ENCODE peak calls at places on chromosomes 5 and 9, in ten cellular contexts. W, L, P, D, N, S, G, J, A and T are unnamed samples.

GRCh38 chr9:36401179-36401740 is 1.2 kb upstream of the RNF38 start:
- DNase-seq in G (no peak), J (no peak), P (peak; percentile 4), L (peak; percentile 97), D (peak; percentile 84), N (no peak), W (no peak), S (peak; percentile 83), A (no peak), T (peak; percentile 81)

GRCh38 chr5:1538276-1538675 is 14.5 kb upstream of the LPCAT1 start:
- DNase-seq in N (no peak), S (no peak), A (no peak), L (no peak), J (no peak), G (no peak), W (peak; percentile 3), D (no peak), P (no peak), T (no peak)

GRCh38 chr9:20295555-20295954 is 326.7 kb downstream of the MLLT3 start:
- DNase-seq in A (no peak), L (no peak), N (no peak), P (no peak), D (no peak), S (no peak), J (no peak), G (no peak), W (no peak), T (no peak)

GRCh38 chr9:89498845-89499480 is 1.1 kb upstream of the SEMA4D start:
- DNase-seq in A (no peak), J (no peak), S (no peak), G (no peak), W (no peak), L (no peak), N (peak; percentile 38), P (peak; percentile 37), D (no peak), T (no peak)

GRCh38 chr5:139190125-139190524 is 8.0 kb downstream of the SIL1 start:
- DNase-seq in A (no peak), W (no peak), P (no peak), G (no peak), J (no peak), L (peak; percentile 53), D (no peak), N (no peak), S (no peak), T (no peak)

GRCh38 chr9:113807173-113808061 is 68.7 kb upstream of the ZNF618 start:
- DNase-seq in L (peak; percentile 88), S (no peak), G (no peak), J (peak; percentile 56), A (no peak), D (peak; percentile 77), W (no peak), P (no peak), N (peak; percentile 16), T (peak; percentile 50)

GRCh38 chr5:31133488-31133887 is 60.0 kb upstream of the CDH6 start:
- DNase-seq in P (no peak), N (no peak), G (no peak), S (no peak), A (no peak), L (peak; percentile 36), D (no peak), W (no peak), J (peak; percentile 5), T (no peak)

GRCh38 chr5:142841511-142842255 is 71.5 kb downstream of the ARHGAP26 start:
- DNase-seq in G (no peak), A (no peak), D (peak; percentile 72), J (no peak), N (no peak), L (peak; percentile 55), S (no peak), W (no peak), P (no peak), T (no peak)

GRCh38 chr5:16467363-16468219 is 2.0 kb upstream of the ZNF622 start:
- DNase-seq in W (no peak), N (no peak), J (no peak), D (no peak), G (no peak), S (no peak), L (peak; percentile 46), A (no peak), P (no peak), T (no peak)

GRCh38 chr9:72038408-72038807 is 22.0 kb downstream of the C9orf57 start:
- DNase-seq in J (no peak), P (no peak), W (no peak), A (no peak), N (no peak), L (no peak), G (no peak), D (no peak), S (no peak), T (no peak)

GRCh38 chr9:132192728-132193127 is 30.9 kb downstream of the NTNG2 start:
- DNase-seq in N (no peak), A (no peak), W (no peak), L (no peak), J (no peak), S (peak; percentile 31), D (no peak), P (no peak), G (peak; percentile 41), T (no peak)

GRCh38 chr5:174337276-174338203 is 292.0 kb downstream of the NSG2 start:
- DNase-seq in N (no peak), J (no peak), L (no peak), G (no peak), A (no peak), S (no peak), P (no peak), D (no peak), W (no peak), T (no peak)

GRCh38 chr5:81896764-81897163 is 75.1 kb upstream of the ATG10 start:
- DNase-seq in L (no peak), S (no peak), N (no peak), G (no peak), J (no peak), A (no peak), W (no peak), D (no peak), P (no peak), T (no peak)

GRCh38 chr5:33023649-33024048 is 312.5 kb downstream of the NPR3 start:
- DNase-seq in P (no peak), J (no peak), D (no peak), N (no peak), L (no peak), W (no peak), A (no peak), G (no peak), S (no peak), T (no peak)

GRCh38 chr5:64292611-64293215 is 127.1 kb downstream of the RNF180 start:
- DNase-seq in W (no peak), A (no peak), L (peak; percentile 2), J (no peak), N (no peak), G (no peak), P (no peak), D (no peak), S (no peak), T (no peak)

GRCh38 chr5:135067587-135067986 is 33.6 kb upstream of the PITX1 start:
- DNase-seq in W (no peak), L (no peak), J (no peak), P (no peak), A (no peak), N (no peak), D (no peak), G (no peak), S (no peak), T (no peak)

GRCh38 chr5:113354056-113354455 is 80.7 kb downstream of the TSSK1B start:
- DNase-seq in J (no peak), N (no peak), S (no peak), D (no peak), G (no peak), A (no peak), L (no peak), P (no peak), W (no peak), T (no peak)

GRCh38 chr5:163024936-163025335 is 412.5 kb upstream of the CCNG1 start:
- DNase-seq in J (no peak), S (no peak), A (no peak), L (no peak), N (no peak), W (no peak), G (no peak), D (no peak), P (no peak), T (no peak)

GRCh38 chr5:180069589-180070247 is 1.8 kb downstream of the RNF130 start:
- DNase-seq in J (no peak), N (no peak), W (peak; percentile 28), S (peak; percentile 54), G (peak; percentile 54), L (no peak), A (no peak), D (no peak), P (no peak), T (no peak)

GRCh38 chr5:109614316-109614715 is 75.4 kb upstream of the MAN2A1 start:
- DNase-seq in P (no peak), A (no peak), G (no peak), D (no peak), L (no peak), W (no peak), N (no peak), J (no peak), S (no peak), T (no peak)

GRCh38 chr9:107425110-107426025 is 64.2 kb downstream of the KLF4 start:
- DNase-seq in P (peak; percentile 20), A (peak; percentile 17), W (peak; percentile 83), D (peak; percentile 85), G (peak; percentile 58), J (peak; percentile 60), L (peak; percentile 86), S (peak; percentile 31), N (peak; percentile 30), T (peak; percentile 25)

GRCh38 chr9:111598730-111599091 is 736 bp downstream of the PTGR1 start:
- DNase-seq in S (no peak), P (no peak), D (no peak), L (peak; percentile 46), G (no peak), A (no peak), J (no peak), W (peak; percentile 21), N (no peak), T (no peak)

GRCh38 chr5:53089481-53089976 is 20.0 kb downstream of the MOCS2 start:
- DNase-seq in S (no peak), P (no peak), D (no peak), L (no peak), G (no peak), J (no peak), N (no peak), W (no peak), A (no peak), T (no peak)

GRCh38 chr5:149408252-149409099 is 29.4 kb upstream of the IL17B start:
- DNase-seq in J (no peak), L (no peak), A (no peak), P (no peak), N (no peak), D (no peak), G (no peak), S (no peak), W (no peak), T (no peak)

GRCh38 chr5:148238395-148238794 is at the start of gene MARCOL:
- DNase-seq in J (no peak), W (no peak), N (no peak), L (no peak), G (no peak), S (no peak), P (no peak), D (no peak), A (no peak), T (no peak)

GRCh38 chr5:137737349-137738256 is 1.7 kb upstream of the KLHL3 start:
- DNase-seq in L (no peak), W (no peak), D (no peak), J (peak; percentile 66), G (no peak), A (peak; percentile 9), S (no peak), P (no peak), N (no peak), T (no peak)

GRCh38 chr9:84111726-84112125 is 131.1 kb downstream of the RMI1 start:
- DNase-seq in P (no peak), W (no peak), D (no peak), J (no peak), G (no peak), A (no peak), L (peak; percentile 16), N (no peak), S (no peak), T (no peak)

GRCh38 chr9:68914751-68915150 is 99.2 kb downstream of the PRKACG start:
- DNase-seq in W (no peak), J (no peak), A (no peak), N (no peak), D (no peak), L (no peak), S (no peak), G (no peak), P (no peak), T (no peak)